ENCODE peak calls at places on chromosome 1, in five cellular contexts. W is DND-41; E is CD4-positive, alpha-beta memory T cell; V is heart left ventricle; Z is tibial artery. L is an unnamed sample.
A peak's percentile ranks its signal among the peaks of the same experiment; 100 is the strongest.

GRCh38 chr1:61051455-61052392 is 30.6 kb upstream of the NFIA start:
- DNase-seq in W (no peak), E (no peak), V (peak; percentile 47), Z (peak; percentile 53), L (peak; percentile 63)

GRCh38 chr1:177786346-177786745 is 183.5 kb downstream of the SEC16B start:
- DNase-seq in W (no peak), E (no peak), V (no peak), Z (no peak), L (no peak)

GRCh38 chr1:173411835-173412742 is 65.0 kb upstream of the PRDX6 start:
- DNase-seq in W (no peak), E (no peak), V (no peak), Z (no peak), L (no peak)

GRCh38 chr1:165456861-165457260 is 11.9 kb upstream of the RXRG start:
- DNase-seq in W (no peak), E (no peak), V (no peak), Z (no peak), L (no peak)

GRCh38 chr1:211488641-211489040 is 3.3 kb downstream of the RD3 start:
- DNase-seq in W (no peak), E (no peak), V (no peak), Z (no peak), L (no peak)

GRCh38 chr1:47663286-47663685 is 225.4 kb downstream of the FOXD2 start:
- DNase-seq in W (no peak), E (no peak), V (no peak), Z (peak; percentile 0), L (no peak)

GRCh38 chr1:197286634-197287033 is 18.6 kb downstream of the CRB1 start:
- DNase-seq in W (no peak), E (no peak), V (no peak), Z (no peak), L (no peak)

GRCh38 chr1:35111106-35111505 is 31.9 kb downstream of the ZMYM1 start:
- DNase-seq in W (no peak), E (no peak), V (no peak), Z (no peak), L (no peak)

GRCh38 chr1:79777481-79778219 is 771.1 kb upstream of the ADGRL4 start:
- DNase-seq in W (no peak), E (no peak), V (no peak), Z (no peak), L (no peak)

GRCh38 chr1:74650561-74650960 is 23.0 kb downstream of the ERICH3 start:
- DNase-seq in W (no peak), E (no peak), V (no peak), Z (no peak), L (no peak)

GRCh38 chr1:69992594-69992993 is 212.8 kb downstream of the LRRC40 start:
- DNase-seq in W (no peak), E (no peak), V (no peak), Z (no peak), L (no peak)

GRCh38 chr1:16236091-16236494 is 890 bp downstream of the CPLANE2 start:
- DNase-seq in W (peak; percentile 61), E (peak; percentile 66), V (peak; percentile 58), Z (no peak), L (no peak)

GRCh38 chr1:3654549-3655281 is 2.4 kb downstream of the TP73 start:
- DNase-seq in W (no peak), E (no peak), V (peak; percentile 15), Z (no peak), L (peak; percentile 21)

DNA sequence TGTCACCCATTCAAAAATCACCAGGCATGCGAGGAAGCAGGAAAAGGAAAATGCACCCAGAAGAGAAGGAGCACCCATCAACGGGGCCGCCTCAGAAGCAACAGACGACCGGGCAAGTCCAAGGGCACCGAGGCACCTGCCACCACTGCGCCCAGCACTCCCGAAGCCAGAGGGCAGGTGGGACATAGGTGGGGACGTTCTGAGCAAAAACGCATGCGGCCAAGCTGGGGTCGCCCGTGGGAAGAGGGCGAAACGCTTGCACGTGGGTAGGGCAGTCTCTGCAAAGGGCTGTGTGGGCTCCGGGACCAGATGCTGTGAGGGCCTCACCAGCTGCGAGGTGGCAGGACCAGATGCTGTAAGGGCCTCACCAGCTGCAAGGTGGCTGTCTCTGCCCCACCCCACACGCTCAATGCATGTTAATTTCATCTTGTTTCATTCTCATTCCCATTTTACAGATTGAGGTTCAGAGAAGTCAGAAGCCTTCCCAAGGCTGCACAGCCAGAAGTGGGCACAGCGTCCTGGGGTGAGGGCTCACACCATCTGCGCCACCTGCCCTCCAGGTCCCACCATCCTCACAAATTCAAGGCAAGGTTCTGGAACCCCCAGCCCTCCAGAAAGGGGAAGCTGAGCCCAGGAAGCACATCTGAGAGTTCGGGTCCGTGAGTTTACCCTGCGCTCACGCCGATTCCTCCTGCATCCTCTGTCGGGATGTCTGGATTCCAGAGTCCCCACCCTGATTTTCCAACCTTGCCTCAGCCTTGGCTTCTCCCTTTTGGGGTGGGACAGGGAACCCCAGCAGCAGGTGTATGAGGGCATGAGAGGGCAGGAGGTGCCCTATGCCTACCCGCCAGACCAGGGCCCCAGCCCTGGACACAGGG is 8.2 kb upstream of the SAMD11 start:
- DNase-seq in W (no peak), E (no peak), V (peak; percentile 18), Z (peak; percentile 9), L (peak; percentile 63)
- H3K27me3 ChIP-seq in W (peaks cover 20% of the 10 kb centered on the region), E (peaks cover 10% of the 10 kb centered on the region), V (peaks cover 97% of the 10 kb centered on the region), Z (peaks cover 88% of the 10 kb centered on the region), L (no peaks in the 10 kb centered on the region)

GRCh38 chr1:240134596-240134995 is 42.9 kb downstream of the FMN2 start:
- DNase-seq in W (no peak), E (no peak), V (no peak), Z (no peak), L (no peak)

GRCh38 chr1:240139511-240139910 is 47.8 kb downstream of the FMN2 start:
- DNase-seq in W (no peak), E (no peak), V (no peak), Z (no peak), L (no peak)

GRCh38 chr1:240138867-240139266 is 47.2 kb downstream of the FMN2 start:
- DNase-seq in W (no peak), E (no peak), V (no peak), Z (no peak), L (no peak)

GRCh38 chr1:240136402-240136801 is 44.7 kb downstream of the FMN2 start:
- DNase-seq in W (no peak), E (no peak), V (no peak), Z (no peak), L (no peak)

GRCh38 chr1:240134113-240134512 is 42.4 kb downstream of the FMN2 start:
- DNase-seq in W (no peak), E (no peak), V (no peak), Z (no peak), L (no peak)
- H3K27me3 ChIP-seq in W (no peaks in the 10 kb centered on the region), E (no peaks in the 10 kb centered on the region), V (peaks cover 7% of the 10 kb centered on the region), Z (peaks cover 3% of the 10 kb centered on the region), L (no peaks in the 10 kb centered on the region)

GRCh38 chr1:208223136-208223535 is 21.0 kb downstream of the PLXNA2 start:
- DNase-seq in W (no peak), E (no peak), V (no peak), Z (no peak), L (no peak)
- H3K27me3 ChIP-seq in W (peaks cover 39% of the 10 kb centered on the region), E (no peaks in the 10 kb centered on the region), V (no peaks in the 10 kb centered on the region), Z (no peaks in the 10 kb centered on the region), L (no peaks in the 10 kb centered on the region)

DNA sequence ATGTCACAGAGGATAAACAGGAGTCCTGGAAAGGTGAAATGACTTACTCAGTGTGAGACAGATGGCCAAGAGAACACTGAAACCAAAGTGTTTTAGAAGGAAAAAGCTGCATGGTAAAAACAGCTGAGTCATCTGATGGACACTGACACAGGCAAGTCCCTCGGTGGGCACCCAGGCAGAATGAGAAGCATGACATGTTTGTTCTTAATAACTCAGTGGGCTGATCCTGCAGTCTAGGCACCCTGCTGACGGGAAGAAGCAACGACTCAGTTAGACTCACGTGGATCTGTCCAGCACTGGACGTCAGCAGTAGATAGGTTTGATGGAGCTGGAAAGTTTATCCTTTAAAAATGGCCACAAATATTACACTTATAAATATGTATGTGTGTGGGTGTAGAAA is 116.9 kb downstream of the RGS7 start:
- DNase-seq in W (no peak), E (no peak), V (no peak), Z (no peak), L (no peak)
- H3K27me3 ChIP-seq in W (no peaks in the 10 kb centered on the region), E (no peaks in the 10 kb centered on the region), V (no peaks in the 10 kb centered on the region), Z (no peaks in the 10 kb centered on the region), L (no peaks in the 10 kb centered on the region)

DNA sequence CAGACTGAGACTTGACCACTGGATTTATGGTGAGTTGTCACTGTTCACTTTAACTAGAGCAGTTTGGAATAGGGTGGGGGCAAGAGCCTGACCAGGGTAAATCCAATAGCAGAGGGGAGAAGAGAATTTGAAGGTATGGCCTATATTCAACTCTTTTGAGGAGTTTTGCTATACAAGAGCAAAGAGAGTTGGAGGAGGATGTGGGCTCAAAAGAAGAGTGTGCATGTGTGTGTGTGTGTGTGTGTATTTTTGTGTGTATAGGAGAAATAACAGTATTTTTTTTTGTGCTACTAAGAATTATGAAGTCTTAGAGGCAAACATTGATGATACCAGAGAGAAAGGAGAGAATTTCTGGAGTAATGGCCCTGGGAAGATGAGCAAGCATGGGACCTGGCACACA is 164.8 kb upstream of the JUN start:
- DNase-seq in W (no peak), E (no peak), V (no peak), Z (no peak), L (no peak)
- H3K27me3 ChIP-seq in W (no peaks in the 10 kb centered on the region), E (no peaks in the 10 kb centered on the region), V (no peaks in the 10 kb centered on the region), Z (no peaks in the 10 kb centered on the region), L (no peaks in the 10 kb centered on the region)

DNA sequence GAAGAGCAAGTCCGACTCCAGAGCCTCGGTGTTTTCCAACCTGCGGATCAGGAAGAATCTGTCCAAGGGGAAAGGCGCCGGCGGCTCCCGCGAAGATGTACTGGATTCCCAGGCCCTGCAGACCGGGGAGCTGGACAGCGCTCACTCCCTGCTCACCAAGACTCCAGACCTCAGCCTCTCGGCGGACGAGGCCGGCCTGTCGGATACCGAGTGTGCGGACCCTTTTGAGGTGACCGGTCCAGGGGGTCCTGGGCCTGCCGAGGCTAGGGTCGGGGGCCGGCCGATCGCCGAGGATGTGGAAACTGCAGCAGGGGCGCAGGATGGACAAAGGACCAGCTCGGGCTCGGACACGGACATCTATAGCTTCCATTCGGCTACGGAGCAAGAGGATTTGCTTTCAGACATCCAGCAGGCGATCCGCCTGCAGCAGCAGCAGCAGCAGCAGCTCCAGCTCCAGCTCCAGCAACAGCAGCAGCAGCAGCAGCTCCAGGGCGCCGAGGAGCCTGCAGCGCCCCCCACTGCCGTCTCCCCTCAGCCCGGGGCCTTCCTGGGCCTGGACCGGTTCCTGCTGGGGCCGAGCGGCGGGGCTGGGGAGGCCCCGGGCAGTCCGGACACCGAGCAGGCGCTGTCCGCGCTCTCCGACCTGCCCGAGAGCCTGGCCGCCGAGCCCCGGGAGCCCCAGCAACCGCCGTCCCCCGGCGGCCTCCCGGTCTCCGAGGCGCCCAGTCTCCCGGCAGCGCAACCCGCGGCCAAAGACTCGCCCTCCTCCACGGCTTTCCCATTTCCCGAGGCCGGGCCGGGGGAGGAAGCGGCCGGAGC is 827 bp downstream of the FMN2 start:
- DNase-seq in W (no peak), E (no peak), V (no peak), Z (no peak), L (peak; percentile 77)
- H3K27me3 ChIP-seq in W (no peaks in the 10 kb centered on the region), E (no peaks in the 10 kb centered on the region), V (peaks cover 77% of the 10 kb centered on the region), Z (peaks cover 51% of the 10 kb centered on the region), L (no peaks in the 10 kb centered on the region)

L was measured in aorta.